ENCODE peak calls at places on chromosome X, in ten cellular contexts. U, T, X, I, L, P, K, R, V and O are unnamed samples.

GRCh38 chrX:1883772-1884171 is 268.9 kb downstream of the ASMT start:
- DNase-seq in U (no peak), T (peak; percentile 19), X (no peak), I (no peak), L (peak; percentile 26), P (peak; percentile 52), K (no peak), R (no peak), V (peak; percentile 11), O (no peak)

GRCh38 chrX:85111347-85111746 is 107.7 kb downstream of the APOOL start:
- DNase-seq in U (peak; percentile 30), T (peak; percentile 4), X (no peak), I (no peak), L (no peak), P (no peak), K (no peak), R (no peak), V (no peak), O (no peak)

GRCh38 chrX:46381630-46382029 is 163.6 kb downstream of the ZNF674 start:
- DNase-seq in U (peak; percentile 28), T (peak; percentile 33), X (no peak), I (no peak), L (peak; percentile 38), P (no peak), K (no peak), R (no peak), V (peak; percentile 10), O (peak; percentile 28)

GRCh38 chrX:23822397-23822796 is 39.4 kb downstream of the SAT1 start:
- DNase-seq in U (no peak), T (no peak), X (no peak), I (no peak), L (no peak), P (no peak), K (no peak), R (no peak), V (peak; percentile 45), O (no peak)

GRCh38 chrX:39311646-39312045 is 510.4 kb downstream of the MID1IP1 start:
- DNase-seq in U (no peak), T (no peak), X (no peak), I (no peak), L (no peak), P (no peak), K (no peak), R (no peak), V (no peak), O (no peak)

GRCh38 chrX:23511783-23512182 is 155.5 kb upstream of the PRDX4 start:
- DNase-seq in U (no peak), T (no peak), X (no peak), I (no peak), L (no peak), P (no peak), K (no peak), R (no peak), V (no peak), O (no peak)

GRCh38 chrX:134025986-134026731 is 40.8 kb upstream of the GPC3 start:
- DNase-seq in U (no peak), T (no peak), X (no peak), I (no peak), L (peak; percentile 4), P (no peak), K (no peak), R (no peak), V (no peak), O (no peak)

GRCh38 chrX:2401590-2402360 is 99.0 kb downstream of the DHRSX start:
- DNase-seq in U (no peak), T (peak; percentile 81), X (no peak), I (peak; percentile 43), L (no peak), P (no peak), K (no peak), R (no peak), V (peak; percentile 78), O (no peak)

GRCh38 chrX:49212209-49212608 is 12.2 kb upstream of the SYP start:
- DNase-seq in U (no peak), T (no peak), X (no peak), I (no peak), L (no peak), P (no peak), K (no peak), R (no peak), V (no peak), O (no peak)

GRCh38 chrX:46642145-46642544 is 68.6 kb downstream of the CHST7 start:
- DNase-seq in U (peak; percentile 54), T (no peak), X (no peak), I (peak; percentile 37), L (no peak), P (no peak), K (no peak), R (no peak), V (no peak), O (no peak)

GRCh38 chrX:44913656-44914531 is 40.9 kb downstream of the KDM6A start:
- DNase-seq in U (no peak), T (peak; percentile 61), X (no peak), I (no peak), L (no peak), P (no peak), K (no peak), R (no peak), V (no peak), O (no peak)

GRCh38 chrX:114626323-114626722 is 42.4 kb downstream of the HTR2C start:
- DNase-seq in U (peak; percentile 42), T (peak; percentile 12), X (no peak), I (no peak), L (no peak), P (no peak), K (no peak), R (no peak), V (peak; percentile 4), O (peak; percentile 10)
- TF ChIP-seq CTCF in U (peak; percentile 40), T (peak; percentile 37), X (peak; percentile 38), I (no peak), L (peak; percentile 52), P (peak; percentile 37), K (peak; percentile 34), R (peak; percentile 77), V (peak; percentile 18), O (peak; percentile 50)

DNA sequence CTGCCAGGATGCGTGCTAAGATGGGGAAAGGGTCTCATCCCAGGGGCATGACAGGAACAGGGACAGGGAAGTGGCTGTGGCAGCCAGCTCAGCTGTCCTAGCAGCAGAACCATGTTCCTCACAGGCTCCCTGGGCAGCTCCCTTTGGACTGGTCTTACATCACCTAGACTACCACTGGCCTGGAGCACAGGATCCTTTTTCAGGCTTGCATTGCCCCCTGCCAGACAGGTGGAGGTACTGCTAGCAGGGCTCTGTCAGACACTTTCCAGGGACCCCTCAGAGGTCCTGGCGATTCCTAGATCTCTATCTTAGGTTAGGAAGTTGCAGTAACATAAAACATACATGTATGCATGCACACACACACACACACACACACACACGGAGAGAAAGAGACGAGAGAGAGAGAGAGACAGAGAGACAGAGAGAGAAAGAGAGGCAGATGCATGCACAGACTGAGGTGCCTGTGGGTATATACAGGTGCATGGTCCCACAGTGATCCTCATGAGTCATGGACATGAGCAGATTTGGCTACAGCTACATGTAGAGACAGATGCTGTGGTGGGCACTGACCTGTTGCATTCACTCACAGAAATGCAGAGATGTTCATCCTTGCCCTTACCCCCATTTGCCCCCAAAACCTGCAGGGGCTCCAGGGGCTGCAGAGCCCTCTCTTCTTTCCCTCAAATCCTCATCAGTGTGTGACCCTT is 63.6 kb downstream of the STARD8 start:
- DNase-seq in U (peak; percentile 62), T (peak; percentile 43), X (no peak), I (peak; percentile 45), L (no peak), P (peak; percentile 18), K (no peak), R (peak; percentile 45), V (peak; percentile 29), O (peak; percentile 68)
- TF ChIP-seq CTCF in U (peak; percentile 62), T (peak; percentile 66), X (peak; percentile 25), I (peak; percentile 30), L (no peak), P (peak; percentile 68), K (peak; percentile 66), R (peak; percentile 73), V (peak; percentile 49), O (peak; percentile 66)

GRCh38 chrX:41556958-41557357 is 109.8 kb downstream of the NYX start:
- DNase-seq in U (no peak), T (no peak), X (no peak), I (no peak), L (no peak), P (no peak), K (no peak), R (no peak), V (peak; percentile 29), O (no peak)

GRCh38 chrX:41561045-41561444 is 113.9 kb downstream of the NYX start:
- DNase-seq in U (peak; percentile 91), T (peak; percentile 75), X (no peak), I (no peak), L (peak; percentile 2), P (peak; percentile 52), K (peak; percentile 70), R (no peak), V (peak; percentile 91), O (peak; percentile 39)

GRCh38 chrX:41559662-41560061 is 112.5 kb downstream of the NYX start:
- DNase-seq in U (peak; percentile 90), T (no peak), X (no peak), I (no peak), L (no peak), P (peak; percentile 44), K (peak; percentile 77), R (no peak), V (peak; percentile 91), O (no peak)

GRCh38 chrX:41559235-41559634 is 112.1 kb downstream of the NYX start:
- DNase-seq in U (no peak), T (no peak), X (no peak), I (no peak), L (no peak), P (no peak), K (no peak), R (no peak), V (no peak), O (no peak)

GRCh38 chrX:41558531-41558930 is 111.4 kb downstream of the NYX start:
- DNase-seq in U (peak; percentile 53), T (no peak), X (no peak), I (no peak), L (no peak), P (no peak), K (no peak), R (no peak), V (no peak), O (peak; percentile 17)
- TF ChIP-seq CTCF in U (peak; percentile 39), T (no peak), X (peak; percentile 44), I (peak; percentile 31), L (no peak), P (peak; percentile 29), K (peak; percentile 47), R (peak; percentile 40), V (peak; percentile 45), O (peak; percentile 43)

GRCh38 chrX:53290441-53291041 is 9.2 kb upstream of the IQSEC2 start:
- DNase-seq in U (no peak), T (no peak), X (no peak), I (no peak), L (no peak), P (no peak), K (no peak), R (no peak), V (no peak), O (no peak)

GRCh38 chrX:53291596-53291995 is 10.2 kb upstream of the IQSEC2 start:
- DNase-seq in U (no peak), T (no peak), X (no peak), I (no peak), L (no peak), P (no peak), K (no peak), R (no peak), V (no peak), O (no peak)

GRCh38 chrX:53288173-53288572 is 6.8 kb upstream of the IQSEC2 start:
- DNase-seq in U (peak; percentile 10), T (no peak), X (no peak), I (peak; percentile 80), L (no peak), P (no peak), K (no peak), R (no peak), V (peak; percentile 20), O (no peak)

GRCh38 chrX:53294024-53294648 is 12.8 kb upstream of the IQSEC2 start:
- DNase-seq in U (no peak), T (no peak), X (no peak), I (no peak), L (no peak), P (no peak), K (no peak), R (no peak), V (no peak), O (no peak)
- TF ChIP-seq CTCF in U (peak; percentile 17), T (no peak), X (no peak), I (no peak), L (no peak), P (peak; percentile 40), K (peak; percentile 42), R (no peak), V (peak; percentile 14), O (no peak)